ENCODE peak calls at places on chromosomes 13 and 19, in five cellular contexts. H is lower lobe of right lung, N is keratinocyte, A is neuronal stem cell, B is GM23338. O is an unnamed sample. For H3K27me3 and H3K4me1, the result is how much of the 10 kb centered on the place peaks cover.

GRCh38 chr19:46386996-46387712 is 26.2 kb downstream of the CCDC8 start:
- DNase-seq in A (no peak), H (peak), N (no peak), B (no peak), O (no peak)

GRCh38 chr19:2733930-2734588 is 5.8 kb downstream of the SLC39A3 start:
- DNase-seq in H (no peak), B (no peak), N (no peak), A (no peak), O (no peak)

GRCh38 chr13:110149036-110149435 is 157.9 kb downstream of the COL4A1 start:
- DNase-seq in H (no peak), A (no peak), N (no peak), B (no peak), O (no peak)

GRCh38 chr13:110503037-110503901 is 58.3 kb downstream of the RAB20 start:
- DNase-seq in A (no peak), H (no peak), B (no peak), N (no peak), O (no peak)

GRCh38 chr19:16445238-16446107 is 26.3 kb downstream of the EPS15L1 start:
- DNase-seq in B (no peak), H (no peak), N (no peak), A (no peak), O (no peak)

GRCh38 chr13:38735655-38736440 is 49.0 kb downstream of the FREM2 start:
- DNase-seq in N (no peak), B (no peak), H (no peak), A (no peak), O (no peak)

GRCh38 chr19:3737487-3738205 is 23.8 kb downstream of the APBA3 start:
- DNase-seq in H (no peak), A (no peak), N (no peak), B (no peak), O (peak)

GRCh38 chr13:104625196-104625595 is 1559.0 kb upstream of the SLC10A2 start:
- DNase-seq in H (no peak), B (no peak), A (no peak), N (no peak), O (no peak)

GRCh38 chr13:41019578-41020347 is 647 bp upstream of the ELF1 start:
- DNase-seq in H (no peak), B (no peak), N (no peak), A (no peak), O (no peak)

GRCh38 chr13:51637852-51638496 is 53.7 kb downstream of the WDFY2 start:
- DNase-seq in H (no peak), A (peak), B (no peak), N (no peak), O (no peak)

GRCh38 chr13:38264363-38265134 is 85.1 kb upstream of the UFM1 start:
- DNase-seq in B (no peak), N (no peak), H (no peak), A (no peak), O (no peak)

GRCh38 chr13:44906758-44907157 is 82.5 kb downstream of the NUFIP1 start:
- DNase-seq in N (no peak), B (no peak), H (no peak), A (no peak), O (no peak)

GRCh38 chr19:1883784-1884183 is 1.5 kb downstream of the ABHD17A start:
- DNase-seq in H (no peak), N (no peak), A (no peak), B (no peak), O (peak)

GRCh38 chr19:7681336-7682174 is 922 bp downstream of the TRAPPC5 start:
- DNase-seq in H (peak), A (peak), B (peak), N (no peak), O (peak)

GRCh38 chr13:48078251-48078656 is 16.6 kb downstream of the MED4 start:
- DNase-seq in N (no peak), H (no peak), A (no peak), B (peak), O (peak)

GRCh38 chr13:33797622-33798021 is 20.3 kb upstream of the RFC3 start:
- DNase-seq in A (no peak), N (no peak), H (no peak), B (no peak), O (no peak)

GRCh38 chr19:926595-927043 is 784 bp downstream of the ARID3A start:
- DNase-seq in A (no peak), B (peak), N (no peak), H (peak), O (no peak)

GRCh38 chr13:51041126-51041525 is 69.9 kb downstream of the C13orf42 start:
- DNase-seq in N (no peak), B (no peak), A (no peak), H (no peak), O (no peak)

GRCh38 chr13:24135674-24136300 is 24.7 kb upstream of the SPATA13 start:
- DNase-seq in A (no peak), N (no peak), B (no peak), H (no peak), O (no peak)

GRCh38 chr13:21051675-21052074 is 9.7 kb downstream of the LATS2 start:
- DNase-seq in A (no peak), H (no peak), N (no peak), B (no peak), O (no peak)

GRCh38 chr13:87087741-87088140 is 583.4 kb upstream of the SLITRK5 start:
- DNase-seq in B (no peak), N (no peak), A (no peak), H (no peak), O (no peak)

GRCh38 chr13:110506859-110507566 is 54.5 kb downstream of the RAB20 start:
- DNase-seq in B (no peak), H (peak), N (no peak), A (no peak), O (no peak)

GRCh38 chr19:48330012-48330681 is 4.8 kb downstream of the EMP3 start:
- DNase-seq in H (peak), A (peak), N (no peak), B (peak), O (peak)

GRCh38 chr19:35601971-35602370 is 10.6 kb upstream of the HAUS5 start:
- DNase-seq in A (no peak), B (no peak), H (no peak), N (no peak), O (no peak)

GRCh38 chr19:48511800-48512503 is at the start of gene LMTK3:
- DNase-seq in N (no peak), B (peak), H (peak), A (no peak), O (peak)

GRCh38 chr19:4473011-4473410 is 914 bp downstream of the HDGFL2 start:
- DNase-seq in H (no peak), N (no peak), B (no peak), A (no peak), O (no peak)

GRCh38 chr13:60482012-60482411 is 85.0 kb downstream of the TDRD3 start:
- DNase-seq in B (no peak), N (no peak), H (no peak), A (no peak), O (no peak)

GRCh38 chr19:2578391-2578826 is 102.5 kb downstream of the GADD45B start:
- DNase-seq in A (no peak), B (peak), H (no peak), N (no peak), O (no peak)

GRCh38 chr13:49219647-49220034 is 497 bp upstream of the MLNR start:
- DNase-seq in N (no peak), H (no peak), B (no peak), A (no peak), O (no peak)
- H3K27me3 ChIP-seq in N (half or more), H (under half), B (half or more), A (under half), O (under half)

DNA sequence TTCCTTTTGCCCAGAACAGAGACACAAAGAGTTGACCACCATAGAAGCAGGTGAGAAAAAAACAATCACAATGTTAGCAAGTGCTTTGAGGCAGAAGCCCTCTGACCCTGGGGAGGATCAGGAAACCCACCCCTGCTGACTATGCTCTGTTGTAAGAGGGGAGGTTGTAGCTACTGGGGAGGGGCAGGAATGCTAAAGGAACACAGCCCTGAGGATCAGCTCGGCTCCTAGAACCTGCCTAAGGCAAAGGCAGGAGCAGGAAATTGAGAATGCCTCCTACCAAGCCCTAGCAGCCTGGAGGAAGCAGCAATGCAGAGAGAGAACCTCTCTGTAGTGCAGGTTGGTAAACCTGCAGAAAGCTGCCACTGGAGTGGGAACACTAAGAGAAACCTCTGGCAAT is 624.0 kb upstream of the KLF12 start:
- DNase-seq in A (peak), H (no peak), N (no peak), B (peak), O (no peak)
- H3K4me3 ChIP-seq in A (no peak), H (no peak), N (no peak), B (no peak), O (no peak)

DNA sequence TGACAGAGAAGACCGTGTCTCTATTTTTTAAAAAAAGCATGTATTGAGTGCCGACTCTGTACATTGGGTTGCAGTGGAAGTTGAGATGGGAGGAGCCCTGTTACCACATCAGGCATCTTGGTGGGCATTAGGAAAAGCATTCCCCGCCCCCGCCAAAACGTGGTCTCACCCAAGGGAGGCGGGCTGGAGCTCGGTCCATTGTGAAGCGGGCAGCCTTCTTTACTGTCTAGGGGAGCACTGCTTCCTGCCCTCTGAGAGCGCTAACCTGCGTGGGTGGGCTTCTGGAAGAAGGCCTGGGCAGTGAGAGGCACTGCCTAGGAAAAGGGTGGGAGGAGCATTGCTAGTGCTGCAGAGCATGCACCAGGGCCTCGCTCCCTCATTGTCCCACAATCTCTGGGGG is 3.9 kb downstream of the NR1H2 start:
- DNase-seq in B (no peak), A (no peak), N (no peak), H (no peak), O (no peak)
- H3K4me1 ChIP-seq in B (under half), A (under half), N (under half), H (under half), O (under half)

DNA sequence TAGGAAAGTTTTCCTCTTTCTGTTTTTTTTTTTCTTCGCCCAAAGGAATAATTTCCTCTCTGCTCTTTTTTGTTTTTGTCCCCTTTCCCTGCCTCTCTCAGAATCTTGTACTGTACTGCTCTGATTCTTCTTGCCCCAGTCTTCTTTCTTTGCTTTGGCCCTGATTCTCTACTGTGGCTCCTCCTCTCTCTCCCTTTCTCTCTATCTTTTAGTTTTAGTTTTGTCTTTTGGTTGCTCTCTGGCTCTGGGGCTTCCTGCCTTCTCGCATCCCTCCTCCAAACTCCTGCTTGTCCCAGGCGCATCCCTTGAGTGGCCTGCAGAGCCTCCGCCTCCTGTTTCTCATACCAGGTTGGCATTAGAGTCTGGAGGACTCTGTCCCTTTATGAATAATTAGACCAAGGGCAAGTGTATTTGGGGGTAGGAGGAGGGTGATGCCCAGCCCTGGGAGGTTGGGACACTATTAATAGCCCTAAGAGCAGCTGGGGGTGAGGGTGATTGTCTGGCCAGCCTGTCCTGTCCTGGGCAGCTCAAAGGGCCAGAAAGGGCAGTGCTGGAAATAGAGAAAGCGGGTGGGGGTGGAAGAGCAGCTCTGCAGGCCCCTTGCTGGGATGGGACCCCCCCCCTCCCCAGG is 39.1 kb downstream of the LYL1 start:
- DNase-seq in B (no peak), H (no peak), N (no peak), A (no peak), O (no peak)
- H3K27me3 ChIP-seq in B (half or more), H (under half), N (under half), A (under half), O (under half)

DNA sequence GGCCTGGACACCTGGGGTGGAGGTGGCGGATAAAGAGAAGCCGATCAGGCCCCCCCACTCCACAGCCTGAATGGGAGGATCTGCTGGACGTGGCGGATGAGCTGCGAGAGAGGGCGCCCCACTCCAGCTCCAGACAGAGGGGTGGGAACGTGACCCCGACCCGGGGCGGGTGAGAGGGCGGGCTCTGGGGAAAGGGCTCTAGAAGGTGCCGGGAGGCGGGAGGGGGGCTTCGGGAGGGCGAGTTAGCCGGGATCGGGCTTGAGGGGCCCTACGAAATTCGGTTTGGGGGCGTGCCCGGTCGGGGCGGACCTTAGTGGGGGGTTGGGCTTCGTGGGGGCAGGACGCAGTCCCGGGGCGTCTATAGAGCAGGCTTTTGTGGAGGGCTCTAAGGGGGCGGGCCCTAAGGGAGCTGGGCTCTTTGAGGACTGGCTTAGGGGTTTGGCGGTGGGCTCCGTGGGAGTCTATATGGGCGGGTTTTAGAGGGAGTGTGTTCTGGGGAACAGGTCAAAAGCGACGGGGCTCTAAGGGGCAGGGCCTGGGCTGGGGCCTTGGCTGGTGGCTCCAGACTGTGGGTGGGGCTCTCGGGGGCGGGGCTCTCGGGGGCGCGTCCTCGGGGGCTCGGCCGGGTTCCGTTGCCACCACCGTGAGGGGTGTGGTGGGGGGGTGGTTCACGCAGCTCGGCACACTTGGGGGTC is 4.1 kb upstream of the NANOS3 start:
- DNase-seq in H (no peak), A (peak), B (peak), N (no peak), O (no peak)
- H3K4me3 ChIP-seq in H (peak), A (peak), B (peak), N (no peak), O (no peak)

O was measured in CD4-positive, alpha-beta memory T cell.